ENCODE peak calls at places on chromosomes 1 and 21, in seven cellular contexts. T is activated CD8-positive, alpha-beta T cell treated with anti-CD3 and anti-CD28 coated beads for 36 hours; F is K562; D is stimulated activated naive CD8-positive, alpha-beta T cell treated with anti-CD3 and anti-CD28 coated beads, Interleukin-15, amount 100 ng/mL, for 72 hours; Z is natural killer cell treated with Interleukin-12 subunit alpha and Interleukin-12 subunit beta and Interleukin-15 and Interleukin-18, amount 100 ng/mL, for 72 hours; K is left cardiac atrium; W is stimulated activated effector memory CD8-positive, alpha-beta T cell treated with anti-CD3 and anti-CD28 coated beads, Interleukin-12 subunit alpha, Interleukin-12 subunit beta, amount 100 ng/mL, for 72 hours. V is an unnamed sample.
A peak's percentile ranks its signal among the peaks of the same experiment; 100 is the strongest.

GRCh38 chr1:85283475-85284199 is 7.2 kb upstream of the BCL10 start:
- ATAC-seq in T (no peak), F (peak; percentile 64), D (no peak), Z (no peak), K (peak; percentile 27), W (no peak), V (no peak)

GRCh38 chr1:228210684-228211083 is 2.8 kb downstream of the OBSCN start:
- ATAC-seq in T (no peak), F (no peak), D (no peak), Z (no peak), K (no peak), W (no peak), V (no peak)

GRCh38 chr1:117633423-117633822 is 27.6 kb downstream of the TENT5C start:
- ATAC-seq in T (no peak), F (no peak), D (no peak), Z (peak; percentile 56), K (peak; percentile 69), W (peak; percentile 54), V (no peak)

GRCh38 chr21:36431252-36431651 is 46.1 kb downstream of the CHAF1B start:
- ATAC-seq in T (no peak), F (no peak), D (no peak), Z (no peak), K (no peak), W (no peak), V (no peak)

GRCh38 chr1:32291145-32291707 is 657 bp upstream of the HDAC1 start:
- ATAC-seq in T (no peak), F (peak; percentile 34), D (no peak), Z (no peak), K (peak; percentile 8), W (no peak), V (no peak)

GRCh38 chr21:42111811-42112210 is 40.7 kb downstream of the UMODL1 start:
- ATAC-seq in T (no peak), F (no peak), D (no peak), Z (no peak), K (no peak), W (no peak), V (no peak)

GRCh38 chr1:167706931-167707877 is 14.6 kb upstream of the MPZL1 start:
- ATAC-seq in T (no peak), F (no peak), D (no peak), Z (no peak), K (no peak), W (peak; percentile 76), V (peak; percentile 77)

GRCh38 chr1:156134716-156135435 is 18.5 kb upstream of the SEMA4A start:
- ATAC-seq in T (no peak), F (no peak), D (no peak), Z (no peak), K (no peak), W (no peak), V (no peak)

GRCh38 chr1:150171801-150172200 is 22.1 kb downstream of the PLEKHO1 start:
- ATAC-seq in T (no peak), F (peak; percentile 50), D (no peak), Z (no peak), K (no peak), W (no peak), V (no peak)

GRCh38 chr1:30790850-30791778 is 33.5 kb upstream of the LAPTM5 start:
- ATAC-seq in T (peak; percentile 56), F (no peak), D (peak; percentile 67), Z (no peak), K (no peak), W (peak; percentile 61), V (peak; percentile 86)

GRCh38 chr1:74463301-74463988 is 49.0 kb downstream of the LRRC53 start:
- ATAC-seq in T (no peak), F (no peak), D (no peak), Z (no peak), K (peak; percentile 67), W (peak; percentile 85), V (no peak)

GRCh38 chr1:25727819-25728286 is 72.1 kb upstream of the SELENON start:
- ATAC-seq in T (no peak), F (peak; percentile 68), D (no peak), Z (no peak), K (peak; percentile 88), W (no peak), V (no peak)

GRCh38 chr21:29237110-29238051 is 61.3 kb upstream of the BACH1 start:
- ATAC-seq in T (no peak), F (no peak), D (no peak), Z (no peak), K (peak; percentile 60), W (no peak), V (no peak)

GRCh38 chr1:3170566-3171453 is 101.8 kb downstream of the PRDM16 start:
- ATAC-seq in T (no peak), F (peak; percentile 37), D (no peak), Z (peak; percentile 52), K (peak; percentile 92), W (no peak), V (peak; percentile 31)

V was measured in stimulated activated memory B cell treated with anti-CD40 and anti-IgM and Interleukin-4, amounts not matched to agents 10 μg/mL and 1 μg/mL and 100 μg/mL, for 72 hours.